ENCODE peak calls at places on chromosomes 5 and 9, in eight cellular contexts. G is HFFc6, P is dorsolateral prefrontal cortex, X is endodermal cell, L is cardiac fibroblast, F is neural progenitor cell, B is GM13977, V is psoas muscle. J is an unnamed sample.
A peak's percentile ranks its signal among the peaks of the same experiment; 100 is the strongest.

GRCh38 chr5:55982957-55983381 is 11.8 kb downstream of the IL6ST start:
- DNase-seq in P (no peak), F (no peak), L (no peak), X (no peak), V (no peak), B (no peak), G (no peak), J (no peak)

GRCh38 chr9:38046669-38047300 is 22.2 kb downstream of the SHB start:
- DNase-seq in P (no peak), B (no peak), G (peak; percentile 85), L (peak; percentile 67), X (no peak), F (no peak), V (no peak), J (no peak)

GRCh38 chr5:111854196-111854595 is 97.2 kb upstream of the NREP start:
- DNase-seq in P (no peak), X (peak; percentile 65), V (no peak), F (peak; percentile 10), L (no peak), G (no peak), B (no peak), J (peak; percentile 3)

GRCh38 chr5:36928947-36929346 is 52.4 kb downstream of the NIPBL start:
- DNase-seq in P (no peak), G (peak; percentile 71), F (no peak), L (peak; percentile 77), B (no peak), V (no peak), X (no peak), J (no peak)

GRCh38 chr5:179253730-179254129 is 91.5 kb downstream of the ADAMTS2 start:
- DNase-seq in P (peak; percentile 8), L (no peak), X (peak; percentile 22), G (no peak), V (no peak), F (no peak), B (no peak), J (no peak)

GRCh38 chr5:52989025-52989780 is at the start of gene ITGA2:
- DNase-seq in V (peak; percentile 57), L (peak; percentile 57), P (no peak), F (peak; percentile 69), X (peak; percentile 86), B (peak; percentile 65), G (peak; percentile 33), J (peak; percentile 64)

GRCh38 chr9:129322022-129322621 is 144.1 kb upstream of the IER5L start:
- DNase-seq in V (peak; percentile 45), P (no peak), F (no peak), X (peak; percentile 52), L (no peak), B (no peak), G (no peak), J (no peak)

GRCh38 chr9:75148551-75148950 is 60.2 kb downstream of the OSTF1 start:
- DNase-seq in B (no peak), G (peak; percentile 96), L (peak; percentile 91), F (no peak), X (no peak), V (no peak), P (no peak), J (no peak)

GRCh38 chr5:179839328-179840256 is 18.9 kb downstream of the SQSTM1 start:
- DNase-seq in B (no peak), G (no peak), L (peak; percentile 46), V (peak; percentile 78), X (no peak), F (no peak), P (peak; percentile 32), J (no peak)

GRCh38 chr9:6907772-6908381 is 150.1 kb downstream of the KDM4C start:
- DNase-seq in G (peak; percentile 33), F (no peak), B (no peak), V (no peak), L (peak; percentile 69), P (no peak), X (no peak), J (no peak)

GRCh38 chr5:1666812-1667588 is 132.6 kb downstream of the MRPL36 start:
- DNase-seq in V (no peak), X (peak; percentile 95), P (no peak), F (peak; percentile 88), L (no peak), G (no peak), B (peak; percentile 86), J (peak; percentile 83)

GRCh38 chr9:96618209-96619108 is 1.2 kb downstream of the CDC14B start:
- DNase-seq in X (peak; percentile 75), L (peak; percentile 58), G (peak; percentile 46), V (peak; percentile 76), P (peak; percentile 55), B (no peak), F (peak; percentile 47), J (peak; percentile 34)

GRCh38 chr9:71506821-71507220 is 261.5 kb downstream of the CEMIP2 start:
- DNase-seq in L (peak; percentile 83), B (no peak), G (peak; percentile 31), P (no peak), X (no peak), V (peak; percentile 49), F (no peak), J (no peak)

GRCh38 chr9:98721643-98722042 is 12.9 kb upstream of the GABBR2 start:
- DNase-seq in B (no peak), L (no peak), V (no peak), G (no peak), X (no peak), P (no peak), F (no peak), J (no peak)

GRCh38 chr5:9201761-9202160 is 344.1 kb downstream of the SEMA5A start:
- DNase-seq in L (no peak), V (no peak), G (no peak), P (no peak), F (no peak), B (no peak), X (no peak), J (no peak)

GRCh38 chr9:124795881-124796415 is 19.0 kb downstream of the OLFML2A start:
- DNase-seq in F (no peak), P (no peak), L (peak; percentile 29), B (no peak), V (no peak), G (no peak), X (no peak), J (no peak)

GRCh38 chr5:172443441-172444109 is 10.8 kb downstream of the SH3PXD2B start:
- DNase-seq in X (no peak), G (peak; percentile 91), L (peak; percentile 98), P (no peak), F (no peak), V (peak; percentile 92), B (no peak), J (no peak)

DNA sequence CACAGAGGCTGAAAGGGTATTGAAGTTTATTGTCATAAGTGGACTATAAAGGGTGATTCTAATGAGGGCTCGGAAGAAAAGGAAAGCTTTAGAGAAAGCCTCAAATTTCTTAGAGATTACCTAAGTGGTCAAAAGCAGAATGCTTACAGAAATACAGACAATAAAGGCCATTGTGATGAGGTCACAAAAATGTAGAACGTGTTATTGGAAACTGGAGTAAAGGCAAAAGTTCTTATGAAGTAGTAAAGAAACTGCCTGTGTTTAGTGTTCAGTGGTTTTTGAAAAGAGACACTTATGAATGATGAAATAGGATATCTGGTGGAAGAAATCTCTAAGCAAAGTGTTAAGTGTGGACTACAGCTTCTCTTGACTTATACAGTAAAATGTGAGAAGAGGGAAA is 726.9 kb downstream of the DNAH5 start:
- DNase-seq in F (no peak), B (no peak), X (no peak), P (no peak), L (peak; percentile 1), V (no peak), G (no peak), J (no peak)
- TF ChIP-seq CTCF in F (no peak), B (no peak), X (no peak), P (no peak), L (no peak), V (no peak), G (no peak), J (no peak)

GRCh38 chr5:38500861-38501260 is 55.6 kb downstream of the LIFR start:
- DNase-seq in V (no peak), B (no peak), G (peak; percentile 56), F (peak; percentile 33), L (peak; percentile 48), X (peak; percentile 53), P (no peak), J (no peak)

GRCh38 chr5:38494175-38494574 is 62.3 kb downstream of the LIFR start:
- DNase-seq in P (no peak), L (no peak), F (no peak), X (no peak), V (no peak), G (no peak), B (no peak), J (no peak)

GRCh38 chr5:38497946-38498345 is 58.5 kb downstream of the LIFR start:
- DNase-seq in P (no peak), L (peak; percentile 43), F (no peak), X (peak; percentile 57), B (no peak), G (peak; percentile 5), V (no peak), J (no peak)
- TF ChIP-seq CTCF in P (peak; percentile 46), L (peak; percentile 23), F (peak; percentile 26), X (peak; percentile 65), B (no peak), G (peak; percentile 35), V (peak; percentile 26), J (no peak)

GRCh38 chr5:165410476-165410875 is 1905.1 kb downstream of the MAT2B start:
- DNase-seq in X (no peak), B (no peak), P (no peak), V (no peak), L (peak; percentile 1), G (no peak), F (no peak), J (no peak)
- TF ChIP-seq CTCF in X (no peak), B (no peak), P (no peak), V (no peak), L (no peak), G (no peak), F (no peak), J (no peak)

GRCh38 chr5:156888520-156888919 is 38.4 kb downstream of the PPP1R2B start:
- DNase-seq in P (no peak), X (no peak), F (no peak), B (no peak), G (no peak), L (no peak), V (no peak), J (no peak)

GRCh38 chr5:156893517-156893916 is 43.4 kb downstream of the PPP1R2B start:
- DNase-seq in X (no peak), L (no peak), V (no peak), P (no peak), B (no peak), G (no peak), F (no peak), J (no peak)

GRCh38 chr5:156892864-156893263 is 42.8 kb downstream of the PPP1R2B start:
- DNase-seq in L (no peak), F (no peak), B (no peak), G (no peak), X (no peak), V (no peak), P (no peak), J (no peak)

GRCh38 chr5:156896545-156896944 is 46.5 kb downstream of the PPP1R2B start:
- DNase-seq in X (no peak), B (no peak), P (no peak), G (no peak), L (no peak), V (no peak), F (no peak), J (no peak)

DNA sequence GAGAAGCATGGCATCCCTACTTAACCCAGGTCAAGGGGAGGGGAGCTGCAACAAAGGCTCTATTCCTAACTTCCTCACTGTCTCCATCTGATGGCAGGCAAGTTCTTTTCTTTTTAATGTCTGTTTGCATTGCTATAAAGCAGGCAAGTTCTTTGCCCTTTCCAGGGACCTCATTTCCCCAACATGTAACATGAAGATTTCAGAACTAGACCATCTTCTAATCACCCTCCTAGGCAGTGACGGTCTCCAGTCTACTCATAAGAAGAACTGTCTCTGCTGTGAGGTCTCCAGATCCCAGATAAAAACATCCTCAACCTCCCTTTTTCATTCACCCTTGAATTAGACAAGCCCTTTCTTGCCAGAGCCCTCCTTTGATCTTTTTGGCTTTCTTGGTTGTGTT is 42.1 kb downstream of the PPP1R2B start:
- DNase-seq in V (no peak), F (no peak), P (no peak), X (no peak), B (no peak), G (no peak), L (no peak), J (peak; percentile 26)
- TF ChIP-seq CTCF in V (no peak), F (no peak), P (no peak), X (peak; percentile 51), B (peak; percentile 33), G (no peak), L (no peak), J (no peak)